ENCODE peak calls at places on chromosomes 13 and 19, in seven cellular contexts. F is transverse colon; S is AG04450; R is cardiac muscle cell; O is naive thymus-derived CD4-positive, alpha-beta T cell; C is heart right ventricle; U is OCI-LY7. G is an unnamed sample.

GRCh38 chr13:60655268-60655667 is 258.2 kb downstream of the TDRD3 start:
- DNase-seq in F (no peak), S (no peak), R (no peak), O (no peak), C (no peak), U (no peak), G (no peak)

GRCh38 chr13:44439615-44440014 is 66.0 kb downstream of the SERP2 start:
- DNase-seq in F (no peak), S (no peak), R (no peak), O (no peak), C (no peak), U (no peak), G (no peak)

GRCh38 chr13:28322256-28322895 is 172.6 kb downstream of the FLT1 start:
- DNase-seq in F (no peak), S (no peak), R (no peak), O (no peak), C (no peak), U (no peak), G (no peak)

GRCh38 chr13:99220199-99220931 is 19.7 kb downstream of the UBAC2 start:
- DNase-seq in F (no peak), S (no peak), R (no peak), O (peak; percentile 59), C (no peak), U (no peak), G (no peak)

GRCh38 chr13:24217601-24218281 is 57.2 kb downstream of the SPATA13 start:
- DNase-seq in F (peak; percentile 80), S (no peak), R (peak; percentile 76), O (no peak), C (no peak), U (peak; percentile 40), G (no peak)

GRCh38 chr13:21225082-21225481 is 48.6 kb downstream of the MRPL57 start:
- DNase-seq in F (no peak), S (no peak), R (no peak), O (no peak), C (no peak), U (no peak), G (no peak)

GRCh38 chr19:3897936-3898335 is 17.5 kb downstream of the ATCAY start:
- DNase-seq in F (no peak), S (no peak), R (no peak), O (no peak), C (no peak), U (no peak), G (no peak)

GRCh38 chr13:113582841-113583631 is 1.5 kb upstream of the TFDP1 start:
- DNase-seq in F (peak; percentile 6), S (no peak), R (no peak), O (no peak), C (no peak), U (no peak), G (peak; percentile 3)

GRCh38 chr13:105153626-105154025 is 1381.8 kb downstream of the EFNB2 start:
- DNase-seq in F (no peak), S (no peak), R (no peak), O (no peak), C (no peak), U (no peak), G (no peak)

GRCh38 chr19:53906211-53907192 is 2.6 kb upstream of the CACNG7 start:
- DNase-seq in F (peak; percentile 36), S (no peak), R (peak; percentile 37), O (peak; percentile 47), C (peak; percentile 18), U (peak; percentile 33), G (peak; percentile 45)

GRCh38 chr19:18264428-18264827 is 9.8 kb downstream of the IQCN start:
- DNase-seq in F (no peak), S (no peak), R (no peak), O (no peak), C (no peak), U (no peak), G (no peak)

GRCh38 chr13:99227909-99228688 is 27.4 kb downstream of the UBAC2 start:
- DNase-seq in F (no peak), S (no peak), R (no peak), O (no peak), C (no peak), U (no peak), G (no peak)

GRCh38 chr19:4172861-4173473 is 9.4 kb downstream of the SIRT6 start:
- DNase-seq in F (peak; percentile 72), S (no peak), R (peak; percentile 52), O (peak; percentile 59), C (peak; percentile 56), U (no peak), G (peak; percentile 75)

GRCh38 chr19:3186891-3187661 is 1.3 kb downstream of the NCLN start:
- DNase-seq in F (peak; percentile 27), S (no peak), R (no peak), O (no peak), C (no peak), U (no peak), G (no peak)

GRCh38 chr13:69828527-69828926 is 279.1 kb upstream of the ATXN8OS start:
- DNase-seq in F (no peak), S (no peak), R (no peak), O (no peak), C (no peak), U (no peak), G (no peak)

GRCh38 chr13:51674276-51674675 is 90.0 kb downstream of the WDFY2 start:
- DNase-seq in F (peak; percentile 53), S (no peak), R (no peak), O (no peak), C (no peak), U (no peak), G (no peak)

GRCh38 chr13:20826810-20827560 is 53.2 kb upstream of the EEF1AKMT1 start:
- DNase-seq in F (no peak), S (no peak), R (no peak), O (no peak), C (no peak), U (peak; percentile 4), G (no peak)

GRCh38 chr19:46766569-46767317 is 20.5 kb upstream of the STRN4 start:
- DNase-seq in F (peak; percentile 51), S (no peak), R (peak; percentile 47), O (peak; percentile 43), C (no peak), U (peak; percentile 73), G (peak; percentile 57)

GRCh38 chr13:73940098-73940497 is 194.1 kb downstream of the KLF12 start:
- DNase-seq in F (no peak), S (no peak), R (no peak), O (no peak), C (peak; percentile 52), U (peak; percentile 64), G (no peak)

GRCh38 chr13:106038752-106039151 is 496.7 kb downstream of the EFNB2 start:
- DNase-seq in F (no peak), S (peak; percentile 44), R (peak; percentile 70), O (no peak), C (no peak), U (no peak), G (no peak)

GRCh38 chr13:79966502-79966901 is 374.4 kb downstream of the SPRY2 start:
- DNase-seq in F (no peak), S (no peak), R (no peak), O (no peak), C (no peak), U (no peak), G (no peak)

GRCh38 chr19:38061294-38061693 is 154.3 kb downstream of the SIPA1L3 start:
- DNase-seq in F (no peak), S (peak; percentile 68), R (peak; percentile 70), O (no peak), C (no peak), U (no peak), G (no peak)

GRCh38 chr13:98706446-98707110 is 45.9 kb downstream of the SLC15A1 start:
- DNase-seq in F (no peak), S (no peak), R (peak; percentile 20), O (no peak), C (no peak), U (no peak), G (no peak)

GRCh38 chr19:50258918-50259372 is 55.5 kb downstream of the MYH14 start:
- DNase-seq in F (peak; percentile 24), S (no peak), R (peak; percentile 5), O (no peak), C (no peak), U (peak; percentile 6), G (no peak)

GRCh38 chr13:41935501-41935900 is 25.4 kb downstream of the VWA8 start:
- DNase-seq in F (no peak), S (no peak), R (no peak), O (no peak), C (no peak), U (no peak), G (no peak)

GRCh38 chr13:29538625-29538976 is 56.9 kb downstream of the SLC7A1 start:
- DNase-seq in F (no peak), S (no peak), R (no peak), O (no peak), C (no peak), U (no peak), G (no peak)

GRCh38 chr13:29540799-29541198 is 54.7 kb downstream of the SLC7A1 start:
- DNase-seq in F (no peak), S (no peak), R (no peak), O (no peak), C (no peak), U (peak; percentile 15), G (no peak)

GRCh38 chr13:29541400-29541799 is 54.1 kb downstream of the SLC7A1 start:
- DNase-seq in F (no peak), S (no peak), R (no peak), O (no peak), C (no peak), U (no peak), G (no peak)

GRCh38 chr13:29540334-29540733 is 55.2 kb downstream of the SLC7A1 start:
- DNase-seq in F (no peak), S (no peak), R (no peak), O (no peak), C (no peak), U (no peak), G (no peak)

DNA sequence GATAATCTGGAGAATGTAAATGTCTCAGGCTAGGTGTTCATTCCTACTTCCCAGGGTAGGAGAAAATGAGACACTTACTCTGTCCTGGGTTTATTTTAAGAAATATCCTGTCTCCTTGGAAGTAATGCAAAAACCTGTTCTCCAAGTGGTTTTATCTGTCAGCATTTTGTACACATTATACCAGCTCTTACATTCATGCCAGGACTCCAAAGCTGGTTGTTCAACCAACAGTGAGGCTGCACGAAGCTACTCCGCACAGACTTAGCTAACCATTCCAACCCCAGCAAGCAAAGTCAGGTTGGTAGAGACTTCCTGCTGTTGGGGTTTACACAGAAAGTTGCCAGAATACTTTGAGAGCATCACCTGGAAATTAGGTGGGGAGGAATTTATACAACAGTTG is 55.6 kb downstream of the SLC7A1 start:
- DNase-seq in F (no peak), S (no peak), R (no peak), O (no peak), C (no peak), U (no peak), G (no peak)
- H3K9me3 ChIP-seq in F (no peaks in the 10 kb centered on the region), S (no peaks in the 10 kb centered on the region), R (no peaks in the 10 kb centered on the region), O (no peaks in the 10 kb centered on the region), C (no peaks in the 10 kb centered on the region), U (no peaks in the 10 kb centered on the region), G (no peaks in the 10 kb centered on the region)

GRCh38 chr13:40875048-40875447 is 85.6 kb downstream of the SLC25A15 start:
- DNase-seq in F (no peak), S (no peak), R (no peak), O (no peak), C (no peak), U (no peak), G (no peak)
- H3K9me3 ChIP-seq in F (peaks cover 48% of the 10 kb centered on the region), S (peaks cover 39% of the 10 kb centered on the region), R (no peaks in the 10 kb centered on the region), O (peaks cover 69% of the 10 kb centered on the region), C (peaks cover 75% of the 10 kb centered on the region), U (peaks cover 32% of the 10 kb centered on the region), G (peaks cover 5% of the 10 kb centered on the region)

GRCh38 chr19:29004796-29005195 is 208.2 kb downstream of the UQCRFS1 start:
- DNase-seq in F (no peak), S (no peak), R (no peak), O (no peak), C (no peak), U (no peak), G (no peak)
- H3K9me3 ChIP-seq in F (no peaks in the 10 kb centered on the region), S (peaks cover 48% of the 10 kb centered on the region), R (no peaks in the 10 kb centered on the region), O (no peaks in the 10 kb centered on the region), C (no peaks in the 10 kb centered on the region), U (no peaks in the 10 kb centered on the region), G (no peaks in the 10 kb centered on the region)

GRCh38 chr19:15498910-15499309 is 9.4 kb upstream of the CYP4F22 start:
- DNase-seq in F (no peak), S (no peak), R (no peak), O (no peak), C (no peak), U (no peak), G (no peak)
- H3K9me3 ChIP-seq in F (no peaks in the 10 kb centered on the region), S (no peaks in the 10 kb centered on the region), R (no peaks in the 10 kb centered on the region), O (no peaks in the 10 kb centered on the region), C (no peaks in the 10 kb centered on the region), U (no peaks in the 10 kb centered on the region), G (no peaks in the 10 kb centered on the region)

G was measured in T-helper 17 cell.